ENCODE peak calls at places on chromosomes 11 and 22, in five cellular contexts. Q is ovary, F is GM12892, Z is A549, W is heart left ventricle. G is an unnamed sample.

GRCh38 chr11:96328395-96329010 is 14.5 kb downstream of the MAML2 start:
- DNase-seq in Z (no peak), W (no peak), F (no peak), Q (no peak), G (no peak)

GRCh38 chr11:584287-584686 is 8.0 kb downstream of the PHRF1 start:
- DNase-seq in W (no peak), Z (no peak), F (no peak), Q (no peak), G (no peak)

GRCh38 chr11:111137846-111138245 is 107.7 kb upstream of the POU2AF2 start:
- DNase-seq in Z (no peak), W (no peak), F (no peak), Q (no peak), G (no peak)

GRCh38 chr22:28608546-28608945 is 71.1 kb downstream of the TTC28 start:
- DNase-seq in Z (no peak), Q (no peak), F (no peak), W (no peak), G (no peak)

GRCh38 chr11:128039140-128040021 is 548.0 kb downstream of the ETS1 start:
- DNase-seq in F (no peak), Z (no peak), Q (no peak), W (peak), G (peak)

GRCh38 chr22:49266561-49267519 is 560.8 kb downstream of the BRD1 start:
- DNase-seq in F (no peak), Z (no peak), W (no peak), Q (no peak), G (no peak)

GRCh38 chr11:57458410-57459111 is 1.8 kb upstream of the RTN4RL2 start:
- DNase-seq in F (no peak), W (peak), Q (peak), Z (no peak), G (peak)

GRCh38 chr11:132234878-132235277 is 864.5 kb downstream of the NTM start:
- DNase-seq in F (no peak), Z (no peak), W (no peak), Q (no peak), G (no peak)

GRCh38 chr11:63940786-63941185 is 2.0 kb downstream of the NAA40 start:
- DNase-seq in F (no peak), W (no peak), Z (no peak), Q (no peak), G (no peak)

GRCh38 chr11:26230021-26230420 is 101.9 kb upstream of the ANO3 start:
- DNase-seq in Q (no peak), F (no peak), Z (no peak), W (no peak), G (no peak)

GRCh38 chr11:35178862-35179261 is 39.9 kb downstream of the CD44 start:
- DNase-seq in Q (no peak), F (no peak), W (no peak), Z (no peak), G (no peak)

GRCh38 chr11:116605543-116605942 is 167.2 kb downstream of the BUD13 start:
- DNase-seq in W (no peak), Q (no peak), Z (no peak), F (no peak), G (no peak)

GRCh38 chr11:64341851-64342791 is 2.1 kb downstream of the CCDC88B start:
- DNase-seq in F (peak), Z (peak), W (peak), Q (peak), G (peak)

GRCh38 chr22:25170426-25170980 is 29.2 kb upstream of the CRYBB3 start:
- DNase-seq in W (no peak), Z (no peak), F (no peak), Q (no peak), G (no peak)

GRCh38 chr11:123587044-123587443 is 67.4 kb downstream of the SCN3B start:
- DNase-seq in Q (no peak), W (no peak), Z (peak), F (no peak), G (peak)

GRCh38 chr22:27391092-27391770 is 410.3 kb downstream of the MN1 start:
- DNase-seq in Z (no peak), Q (peak), F (no peak), W (peak), G (no peak)

GRCh38 chr11:119712459-119713360 is 16.3 kb downstream of the NECTIN1 start:
- DNase-seq in F (no peak), W (no peak), Z (no peak), Q (no peak), G (no peak)

GRCh38 chr22:47187558-47187957 is 425.1 kb downstream of the TBC1D22A start:
- DNase-seq in Z (no peak), Q (no peak), W (no peak), F (no peak), G (no peak)

GRCh38 chr22:34481090-34481489 is 560.8 kb upstream of the LARGE1 start:
- DNase-seq in Q (no peak), F (no peak), W (no peak), Z (no peak), G (no peak)

GRCh38 chr11:61473370-61474025 is 35.1 kb upstream of the LRRC10B start:
- DNase-seq in W (no peak), F (no peak), Q (no peak), Z (no peak), G (no peak)

GRCh38 chr11:898540-899190 is 11.9 kb downstream of the CHID1 start:
- DNase-seq in Z (no peak), F (no peak), W (no peak), Q (no peak), G (no peak)

GRCh38 chr11:60899021-60899936 is 7.1 kb downstream of the PRPF19 start:
- DNase-seq in W (no peak), Z (peak), Q (no peak), F (no peak), G (no peak)

GRCh38 chr11:76337918-76338317 is 43.0 kb downstream of the THAP12 start:
- DNase-seq in W (no peak), Q (no peak), F (no peak), Z (no peak), G (no peak)

GRCh38 chr11:76337469-76337868 is 43.5 kb downstream of the THAP12 start:
- DNase-seq in Q (no peak), Z (no peak), W (no peak), F (no peak), G (no peak)

GRCh38 chr11:76335827-76336226 is 45.1 kb downstream of the THAP12 start:
- DNase-seq in Q (no peak), W (no peak), F (no peak), Z (no peak), G (no peak)

GRCh38 chr11:76336597-76336996 is 44.3 kb downstream of the THAP12 start:
- DNase-seq in Z (no peak), Q (no peak), F (no peak), W (no peak), G (no peak)

GRCh38 chr11:76339217-76339616 is 41.7 kb downstream of the THAP12 start:
- DNase-seq in Q (no peak), Z (no peak), F (no peak), W (peak), G (no peak)
- TF ChIP-seq POLR2A in Q (no peak), Z (no peak), F (no peak), W (no peak), G (no peak)

DNA sequence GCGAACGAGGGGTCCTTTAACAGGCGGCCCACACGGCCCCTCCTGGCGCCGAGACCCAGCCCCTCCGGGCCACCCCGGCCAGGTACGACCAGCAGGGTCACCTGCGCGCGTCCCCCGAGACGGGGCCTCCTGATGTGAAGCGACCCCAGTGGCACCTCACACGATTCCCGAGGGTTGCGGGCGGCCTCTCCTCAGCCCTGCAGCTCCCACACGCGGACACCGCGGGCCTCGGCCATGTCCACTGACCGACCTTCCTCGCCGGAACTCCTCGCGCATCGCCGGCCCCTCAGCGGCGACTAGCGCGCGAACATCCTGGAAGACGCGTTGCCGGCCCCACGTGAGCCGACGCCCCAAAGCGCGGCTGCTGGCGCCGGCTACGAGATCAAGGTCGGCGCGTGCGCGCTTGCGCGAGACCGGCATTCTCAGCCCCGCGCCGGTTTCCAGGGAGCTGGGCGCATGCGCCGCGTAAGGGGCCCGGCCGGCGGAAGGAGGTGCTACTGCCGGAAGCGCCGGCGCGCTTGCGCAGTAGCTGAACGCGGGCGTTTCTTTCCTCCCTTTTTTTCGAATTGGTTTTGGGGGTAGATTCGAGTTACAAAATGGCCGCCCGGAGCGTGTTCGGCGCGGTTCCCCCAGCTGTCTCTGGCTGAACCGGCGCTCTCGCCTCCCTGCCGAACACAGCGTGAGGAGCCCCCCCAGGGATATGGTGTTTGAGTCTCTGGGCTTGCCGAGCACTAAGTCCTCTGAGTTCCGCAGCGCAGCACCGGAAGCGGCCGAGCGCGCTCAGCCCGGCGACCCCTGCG is at the start of gene NUP50:
- DNase-seq in F (peak), Z (peak), W (peak), Q (peak), G (peak)
- TF ChIP-seq POLR2A in F (peak), Z (peak), W (no peak), Q (peak), G (peak)

DNA sequence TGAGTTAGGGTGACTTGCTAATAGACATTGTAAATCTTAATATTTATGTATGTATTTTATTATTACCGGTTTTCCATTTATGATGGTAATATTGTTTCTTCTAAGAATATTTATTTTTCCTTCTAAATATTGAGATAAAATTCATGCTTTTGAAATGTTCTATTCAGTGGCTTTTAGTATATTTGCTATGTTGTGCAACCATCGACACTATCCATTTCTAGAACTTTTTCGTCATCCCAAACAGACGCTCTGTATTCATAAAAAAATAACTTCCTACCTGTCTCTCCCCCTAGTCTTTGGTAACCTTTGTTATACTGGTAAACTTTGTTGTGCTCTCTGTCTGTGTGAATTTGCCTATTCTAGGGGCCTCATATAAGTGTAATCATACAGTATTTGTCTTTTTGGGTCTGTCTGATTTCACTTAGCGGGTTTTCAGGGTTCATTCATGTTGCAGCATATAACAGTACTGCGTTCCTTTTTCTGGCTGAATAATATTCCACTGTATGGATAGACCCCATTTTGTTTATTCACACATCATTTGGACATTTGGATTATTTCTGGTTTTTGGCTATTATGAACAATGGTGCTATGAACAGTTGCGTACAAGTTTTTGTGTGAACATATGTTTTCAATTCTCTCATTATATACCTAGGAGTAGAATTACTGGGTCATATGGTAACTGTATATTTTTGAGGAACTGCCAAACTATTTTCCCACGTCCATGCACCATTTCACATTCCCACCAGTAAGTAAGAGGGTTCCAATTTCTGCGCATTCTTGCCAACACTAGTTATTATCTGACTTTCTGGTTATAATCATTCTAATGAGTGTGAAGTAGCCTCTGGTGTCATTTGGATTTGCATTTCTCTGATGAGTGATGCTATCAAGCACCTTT is 15.9 kb downstream of the NEAT1 start:
- DNase-seq in Z (no peak), Q (no peak), W (no peak), F (no peak), G (no peak)
- TF ChIP-seq POLR2A in Z (no peak), Q (no peak), W (no peak), F (no peak), G (peak)

DNA sequence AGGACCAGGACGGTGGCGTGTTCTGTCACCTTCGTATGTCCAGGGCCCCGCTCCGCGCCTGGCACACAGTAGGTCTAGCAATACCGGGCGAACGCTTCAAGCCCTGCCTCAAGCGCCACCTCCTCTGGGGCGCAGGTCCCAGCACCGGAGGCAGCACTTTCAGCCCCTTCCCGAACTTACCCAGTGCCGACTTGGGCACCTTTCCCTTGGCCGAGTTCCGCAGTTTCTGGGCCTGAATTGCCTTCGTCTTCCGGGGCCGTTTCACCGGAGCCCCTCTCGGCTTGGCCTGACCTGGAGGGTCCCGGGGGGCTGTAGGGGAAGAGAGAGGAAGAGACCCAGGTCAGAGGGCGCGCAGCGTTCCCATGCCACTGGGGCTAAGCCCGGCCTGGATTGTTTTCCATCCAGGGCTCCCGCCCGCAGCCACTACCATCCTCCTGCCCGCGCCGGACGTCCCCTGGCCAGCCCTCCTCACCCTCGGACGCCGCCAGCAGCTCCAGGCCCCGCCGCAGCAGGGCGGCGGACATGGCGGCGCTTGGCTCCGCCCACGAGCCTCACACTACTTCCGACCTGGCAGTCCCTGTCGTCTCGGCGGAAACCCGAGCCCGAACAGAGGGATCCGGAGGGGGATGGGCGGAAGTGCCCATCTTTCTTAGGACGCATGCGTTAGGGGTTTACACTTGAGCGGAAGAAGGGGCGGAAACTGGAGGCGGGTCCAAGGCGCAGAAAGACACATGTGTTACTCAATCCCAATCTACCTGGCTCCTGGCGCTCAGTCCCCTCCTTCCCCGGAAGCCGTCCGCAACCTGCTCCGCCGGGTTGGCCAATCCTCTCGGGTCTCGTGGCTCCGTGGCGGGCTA is at the start of gene RPS19BP1:
- DNase-seq in F (peak), W (peak), Q (peak), Z (peak), G (peak)
- TF ChIP-seq POLR2A in F (peak), W (no peak), Q (peak), Z (peak), G (peak)

GRCh38 chr11:95089620-95090542 is at the start of gene ENDOD1:
- DNase-seq in W (peak), Z (peak), Q (peak), F (peak), G (peak)
- TF ChIP-seq POLR2A in W (no peak), Z (peak), Q (peak), F (peak), G (peak)

GRCh38 chr11:73218106-73218829 is at the start of gene P2RY2:
- DNase-seq in Q (peak), W (peak), F (no peak), Z (peak), G (peak)
- TF ChIP-seq POLR2A in Q (no peak), W (no peak), F (no peak), Z (peak), G (peak)

GRCh38 chr11:75563501-75563977 is 1.5 kb downstream of the SERPINH1 start:
- DNase-seq in W (no peak), F (no peak), Z (no peak), Q (no peak), G (no peak)

GRCh38 chr11:75561426-75562047 is 516 bp upstream of the SERPINH1 start:
- DNase-seq in F (no peak), W (no peak), Q (no peak), Z (no peak), G (no peak)

GRCh38 chr11:75562836-75563484 is 907 bp downstream of the SERPINH1 start:
- DNase-seq in W (peak), Z (no peak), Q (no peak), F (no peak), G (no peak)

GRCh38 chr11:75560644-75561043 is 1.4 kb upstream of the SERPINH1 start:
- DNase-seq in Z (no peak), Q (no peak), F (no peak), W (peak), G (no peak)

GRCh38 chr11:75562048-75562835 is at the start of gene SERPINH1:
- DNase-seq in F (peak), Q (peak), Z (peak), W (peak), G (peak)
- TF ChIP-seq POLR2A in F (peak), Q (peak), Z (peak), W (no peak), G (peak)

GRCh38 chr11:67640758-67641113 is 1.2 kb upstream of the TBX10 start:
- DNase-seq in W (no peak), F (no peak), Z (no peak), Q (no peak), G (no peak)

GRCh38 chr11:67642490-67643120 is 3.0 kb upstream of the TBX10 start:
- DNase-seq in Z (no peak), W (no peak), F (no peak), Q (no peak), G (no peak)

GRCh38 chr11:67640021-67640757 is 626 bp upstream of the TBX10 start:
- DNase-seq in Q (peak), W (peak), F (peak), Z (peak), G (peak)

GRCh38 chr11:67642148-67642475 is 2.5 kb upstream of the TBX10 start:
- DNase-seq in Q (no peak), Z (no peak), F (no peak), W (no peak), G (no peak)

GRCh38 chr11:67641302-67642147 is 2.0 kb upstream of the TBX10 start:
- DNase-seq in Z (no peak), Q (no peak), W (no peak), F (no peak), G (no peak)
- TF ChIP-seq POLR2A in Z (no peak), Q (no peak), W (no peak), F (no peak), G (no peak)

G was measured in Peyer's patch.